ENCODE peak calls at places on chromosomes 5 and 9, in eight cellular contexts. M is HCT116, W is astrocyte, H is endothelial cell of umbilical vein, Y is PC-9, N is OCI-LY7, T is PC-3, L is IMR-90. J is an unnamed sample.

GRCh38 chr5:153480401-153480800 is 10.1 kb upstream of the GRIA1 start:
- DNase-seq in M (no peak), W (no peak), H (no peak), Y (no peak), N (no peak), T (no peak), L (peak), J (no peak)

GRCh38 chr9:109640232-109641078 is 139.5 kb upstream of the PALM2AKAP2 start:
- DNase-seq in M (no peak), W (peak), H (no peak), Y (peak), N (no peak), T (peak), L (peak), J (peak)

GRCh38 chr9:135348076-135348787 is 131.3 kb upstream of the PPP1R26 start:
- DNase-seq in M (no peak), W (no peak), H (no peak), Y (no peak), N (no peak), T (no peak), L (no peak), J (peak)

GRCh38 chr5:137263319-137263718 is 235.8 kb downstream of the SPOCK1 start:
- DNase-seq in M (no peak), W (no peak), H (no peak), Y (no peak), N (no peak), T (no peak), L (no peak), J (no peak)

GRCh38 chr5:31096238-31096865 is 97.1 kb upstream of the CDH6 start:
- DNase-seq in M (no peak), W (peak), H (no peak), Y (no peak), N (no peak), T (peak), L (peak), J (peak)

GRCh38 chr9:113910036-113910639 is 34.0 kb downstream of the ZNF618 start:
- DNase-seq in M (no peak), W (no peak), H (no peak), Y (no peak), N (no peak), T (no peak), L (no peak), J (no peak)

GRCh38 chr5:66361070-66361469 is 217.0 kb downstream of the SREK1 start:
- DNase-seq in M (no peak), W (no peak), H (no peak), Y (no peak), N (peak), T (no peak), L (no peak), J (no peak)

GRCh38 chr5:139696894-139697658 is 48.9 kb downstream of the CXXC5 start:
- DNase-seq in M (no peak), W (peak), H (peak), Y (peak), N (no peak), T (peak), L (peak), J (peak)

GRCh38 chr5:61132559-61132958 is 29.7 kb downstream of the SMIM15 start:
- DNase-seq in M (no peak), W (peak), H (no peak), Y (no peak), N (no peak), T (no peak), L (peak), J (no peak)

GRCh38 chr5:14236757-14237156 is 93.6 kb downstream of the TRIO start:
- DNase-seq in M (no peak), W (no peak), H (no peak), Y (peak), N (no peak), T (no peak), L (no peak), J (no peak)

GRCh38 chr9:89436963-89437625 is 60.8 kb downstream of the SEMA4D start:
- DNase-seq in M (no peak), W (no peak), H (no peak), Y (no peak), N (peak), T (no peak), L (no peak), J (peak)

GRCh38 chr5:157167219-157167621 is 1.2 kb upstream of the GARIN3 start:
- DNase-seq in M (no peak), W (peak), H (no peak), Y (no peak), N (no peak), T (no peak), L (peak), J (peak)

GRCh38 chr5:1803192-1803591 is 2.0 kb downstream of the NDUFS6 start:
- DNase-seq in M (no peak), W (no peak), H (no peak), Y (no peak), N (no peak), T (no peak), L (no peak), J (no peak)

GRCh38 chr5:138544171-138545134 is 1.4 kb upstream of the ETF1 start:
- DNase-seq in M (no peak), W (no peak), H (peak), Y (no peak), N (no peak), T (peak), L (peak), J (peak)

GRCh38 chr5:1246711-1247431 is 21.7 kb downstream of the SLC6A18 start:
- DNase-seq in M (no peak), W (no peak), H (peak), Y (peak), N (peak), T (peak), L (no peak), J (no peak)

GRCh38 chr5:53871772-53872171 is 311.3 kb downstream of the NDUFS4 start:
- DNase-seq in M (no peak), W (no peak), H (no peak), Y (no peak), N (no peak), T (no peak), L (no peak), J (no peak)

GRCh38 chr5:32044904-32045303 is 129.2 kb downstream of the GOLPH3 start:
- DNase-seq in M (no peak), W (peak), H (no peak), Y (no peak), N (no peak), T (peak), L (peak), J (peak)

GRCh38 chr9:117234178-117234577 is 180.7 kb downstream of the ASTN2 start:
- DNase-seq in M (no peak), W (no peak), H (no peak), Y (no peak), N (no peak), T (no peak), L (no peak), J (no peak)

GRCh38 chr5:150763023-150763793 is 4.4 kb upstream of the DCTN4 start:
- DNase-seq in M (no peak), W (peak), H (no peak), Y (peak), N (no peak), T (peak), L (peak), J (no peak)

GRCh38 chr5:25028994-25029393 is 384.2 kb upstream of the CDH10 start:
- DNase-seq in M (no peak), W (peak), H (no peak), Y (no peak), N (no peak), T (no peak), L (no peak), J (no peak)

GRCh38 chr9:5574998-5575397 is 53.9 kb upstream of the RIC1 start:
- DNase-seq in M (no peak), W (no peak), H (no peak), Y (no peak), N (no peak), T (no peak), L (no peak), J (no peak)

GRCh38 chr5:159310492-159310891 is 19.8 kb downstream of the IL12B start:
- DNase-seq in M (no peak), W (peak), H (no peak), Y (peak), N (no peak), T (peak), L (no peak), J (peak)

GRCh38 chr9:73081979-73082657 is 69.5 kb upstream of the ANXA1 start:
- DNase-seq in M (peak), W (peak), H (peak), Y (no peak), N (peak), T (peak), L (peak), J (peak)

GRCh38 chr5:52725065-52725746 is 62.5 kb upstream of the ITGA1 start:
- DNase-seq in M (no peak), W (peak), H (no peak), Y (peak), N (no peak), T (peak), L (peak), J (no peak)

GRCh38 chr9:121852646-121853616 is 201.5 kb downstream of the DAB2IP start:
- DNase-seq in M (no peak), W (no peak), H (no peak), Y (no peak), N (no peak), T (no peak), L (peak), J (no peak)

GRCh38 chr9:134844821-134845220 is 35.8 kb upstream of the FCN2 start:
- DNase-seq in M (no peak), W (no peak), H (no peak), Y (no peak), N (no peak), T (no peak), L (no peak), J (peak)

GRCh38 chr5:15260347-15261278 is 239.4 kb upstream of the FBXL7 start:
- DNase-seq in M (no peak), W (no peak), H (no peak), Y (no peak), N (no peak), T (no peak), L (peak), J (no peak)

GRCh38 chr9:126611592-126612328 is 2.0 kb upstream of the LMX1B start:
- DNase-seq in M (peak), W (peak), H (peak), Y (peak), N (peak), T (peak), L (peak), J (peak)

GRCh38 chr5:54049963-54050362 is 260.4 kb downstream of the ARL15 start:
- DNase-seq in M (no peak), W (peak), H (no peak), Y (no peak), N (no peak), T (no peak), L (peak), J (no peak)

GRCh38 chr5:124927735-124928134 is 181.3 kb upstream of the ZNF608 start:
- DNase-seq in M (no peak), W (peak), H (peak), Y (no peak), N (no peak), T (peak), L (peak), J (peak)

GRCh38 chr5:79456890-79457583 is 56.9 kb downstream of the HOMER1 start:
- DNase-seq in M (no peak), W (no peak), H (no peak), Y (no peak), N (peak), T (no peak), L (no peak), J (no peak)

GRCh38 chr5:123304777-123305316 is 118.4 kb downstream of the CEP120 start:
- DNase-seq in M (no peak), W (no peak), H (no peak), Y (no peak), N (no peak), T (no peak), L (no peak), J (no peak)

GRCh38 chr5:33229216-33229615 is 211.5 kb upstream of the TARS1 start:
- DNase-seq in M (no peak), W (no peak), H (no peak), Y (no peak), N (no peak), T (no peak), L (no peak), J (no peak)

GRCh38 chr5:72783354-72783753 is 33.1 kb upstream of the TNPO1 start:
- DNase-seq in M (no peak), W (no peak), H (no peak), Y (no peak), N (no peak), T (no peak), L (no peak), J (no peak)

GRCh38 chr5:6707852-6708251 is 5.4 kb upstream of the TENT4A start:
- DNase-seq in M (no peak), W (no peak), H (no peak), Y (no peak), N (peak), T (no peak), L (no peak), J (no peak)

GRCh38 chr9:87263291-87263690 is 234.4 kb upstream of the DAPK1 start:
- DNase-seq in M (peak), W (no peak), H (no peak), Y (no peak), N (no peak), T (no peak), L (no peak), J (no peak)

GRCh38 chr9:110013064-110013463 is 194.9 kb downstream of the C9orf152 start:
- DNase-seq in M (no peak), W (no peak), H (no peak), Y (no peak), N (no peak), T (no peak), L (no peak), J (no peak)

GRCh38 chr9:121992571-121993212 is 100.4 kb downstream of the TTLL11 start:
- DNase-seq in M (peak), W (peak), H (peak), Y (peak), N (peak), T (peak), L (peak), J (no peak)

GRCh38 chr5:3220201-3220600 is 375.4 kb upstream of the IRX1 start:
- DNase-seq in M (no peak), W (no peak), H (no peak), Y (no peak), N (no peak), T (no peak), L (no peak), J (no peak)

GRCh38 chr5:147348046-147348445 is 113.2 kb downstream of the STK32A start:
- DNase-seq in M (no peak), W (peak), H (no peak), Y (no peak), N (no peak), T (peak), L (peak), J (peak)
- H2AFZ ChIP-seq in M (no peak), W (no peak), H (no peak), Y (peak), N (no peak), T (peak), L (no peak), J (peak)

GRCh38 chr5:178283520-178283919 is 50.9 kb upstream of the PHYKPL start:
- DNase-seq in M (no peak), W (no peak), H (no peak), Y (no peak), N (no peak), T (no peak), L (no peak), J (peak)
- H2AFZ ChIP-seq in M (no peak), W (no peak), H (no peak), Y (no peak), N (no peak), T (no peak), L (no peak), J (no peak)

GRCh38 chr9:76414656-76415055 is 20.4 kb upstream of the RFK start:
- DNase-seq in M (no peak), W (peak), H (peak), Y (no peak), N (peak), T (peak), L (peak), J (no peak)

GRCh38 chr9:76413658-76414057 is 19.4 kb upstream of the RFK start:
- DNase-seq in M (no peak), W (no peak), H (no peak), Y (no peak), N (no peak), T (no peak), L (no peak), J (no peak)

GRCh38 chr9:76417394-76417793 is 23.2 kb upstream of the RFK start:
- DNase-seq in M (no peak), W (no peak), H (no peak), Y (no peak), N (no peak), T (no peak), L (no peak), J (no peak)

GRCh38 chr9:76415731-76416130 is 21.5 kb upstream of the RFK start:
- DNase-seq in M (no peak), W (peak), H (peak), Y (no peak), N (no peak), T (no peak), L (no peak), J (no peak)

GRCh38 chr9:76415154-76415553 is 20.9 kb upstream of the RFK start:
- DNase-seq in M (no peak), W (peak), H (no peak), Y (no peak), N (no peak), T (no peak), L (no peak), J (no peak)
- H2AFZ ChIP-seq in M (no peak), W (peak), H (peak), Y (no peak), N (peak), T (no peak), L (no peak), J (peak)

GRCh38 chr9:68897557-68898145 is 116.3 kb downstream of the PRKACG start:
- DNase-seq in M (no peak), W (no peak), H (no peak), Y (no peak), N (no peak), T (no peak), L (no peak), J (no peak)

GRCh38 chr9:68894502-68894901 is 119.4 kb downstream of the PRKACG start:
- DNase-seq in M (no peak), W (no peak), H (peak), Y (no peak), N (no peak), T (no peak), L (no peak), J (no peak)

GRCh38 chr9:68898781-68899439 is 115.0 kb downstream of the PRKACG start:
- DNase-seq in M (no peak), W (no peak), H (no peak), Y (no peak), N (peak), T (no peak), L (no peak), J (no peak)

GRCh38 chr9:68896495-68896894 is 117.4 kb downstream of the PRKACG start:
- DNase-seq in M (no peak), W (no peak), H (no peak), Y (no peak), N (no peak), T (no peak), L (no peak), J (no peak)

GRCh38 chr9:68895741-68896478 is 118.0 kb downstream of the PRKACG start:
- DNase-seq in M (no peak), W (no peak), H (no peak), Y (no peak), N (peak), T (no peak), L (no peak), J (peak)
- H2AFZ ChIP-seq in M (no peak), W (no peak), H (no peak), Y (no peak), N (peak), T (no peak), L (no peak), J (no peak)

DNA sequence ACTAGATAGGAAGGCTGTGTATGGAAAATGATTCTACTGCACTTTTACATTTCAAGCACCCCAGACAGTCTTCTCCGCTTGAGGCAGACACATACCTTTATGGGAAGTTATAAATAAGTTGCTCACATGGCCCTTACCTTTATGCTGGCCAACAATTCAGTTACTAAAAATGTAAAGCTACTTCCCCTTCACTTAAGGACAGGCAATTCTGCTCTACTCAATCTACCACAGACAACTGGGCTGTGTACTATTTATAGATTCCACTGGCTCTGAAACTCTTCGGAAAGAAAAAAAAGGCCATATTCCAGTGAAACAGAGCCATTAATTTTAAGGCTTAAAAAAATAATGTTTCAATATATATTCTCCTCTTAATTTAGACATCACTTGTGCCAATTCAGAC is 59.4 kb downstream of the ELAVL2 start:
- DNase-seq in M (no peak), W (no peak), H (no peak), Y (no peak), N (no peak), T (no peak), L (no peak), J (no peak)
- H2AFZ ChIP-seq in M (no peak), W (no peak), H (no peak), Y (no peak), N (no peak), T (no peak), L (no peak), J (no peak)

GRCh38 chr9:108423493-108423892 is 432.3 kb downstream of the ACTL7B start:
- DNase-seq in M (no peak), W (no peak), H (no peak), Y (no peak), N (no peak), T (no peak), L (no peak), J (no peak)
- H2AFZ ChIP-seq in M (no peak), W (no peak), H (no peak), Y (no peak), N (no peak), T (no peak), L (no peak), J (peak)

GRCh38 chr5:34486160-34486765 is 169.9 kb upstream of the RAI14 start:
- DNase-seq in M (peak), W (peak), H (peak), Y (peak), N (peak), T (peak), L (peak), J (peak)
- H2AFZ ChIP-seq in M (peak), W (no peak), H (no peak), Y (no peak), N (no peak), T (peak), L (peak), J (peak)

GRCh38 chr9:36956908-36957307 is 77.2 kb downstream of the PAX5 start:
- DNase-seq in M (no peak), W (no peak), H (no peak), Y (no peak), N (no peak), T (no peak), L (no peak), J (no peak)
- H2AFZ ChIP-seq in M (no peak), W (no peak), H (no peak), Y (no peak), N (no peak), T (no peak), L (no peak), J (no peak)

GRCh38 chr9:131657890-131658752 is 81.8 kb downstream of the RAPGEF1 start:
- DNase-seq in M (peak), W (peak), H (peak), Y (peak), N (peak), T (peak), L (peak), J (no peak)
- H2AFZ ChIP-seq in M (no peak), W (no peak), H (no peak), Y (peak), N (no peak), T (peak), L (no peak), J (no peak)